ENCODE peak calls at places on chromosomes 12 and 14, in five cellular contexts. M, F, Z, P and C are unnamed samples.

GRCh38 chr12:123064356-123064755 is 83.9 kb downstream of the ARL6IP4 start:
- DNase-seq in M (no peak), F (peak), Z (no peak), P (no peak), C (no peak)

GRCh38 chr12:123223241-123223668 is 9.7 kb downstream of the MPHOSPH9 start:
- DNase-seq in M (peak), F (no peak), Z (no peak), P (peak), C (no peak)

GRCh38 chr12:9951026-9951652 is 19.0 kb upstream of the CLEC2A start:
- DNase-seq in M (no peak), F (no peak), Z (no peak), P (no peak), C (no peak)

GRCh38 chr12:58539295-58539694 is 381.0 kb downstream of the LRIG3 start:
- DNase-seq in M (no peak), F (no peak), Z (no peak), P (no peak), C (no peak)

GRCh38 chr12:117842220-117842619 is 126.6 kb downstream of the KSR2 start:
- DNase-seq in M (no peak), F (no peak), Z (no peak), P (no peak), C (no peak)

GRCh38 chr12:106841471-106842302 is 67.2 kb downstream of the RIC8B start:
- DNase-seq in M (no peak), F (peak), Z (peak), P (peak), C (peak)

GRCh38 chr12:116874324-116874995 is 6.8 kb downstream of the HRK start:
- DNase-seq in M (no peak), F (no peak), Z (no peak), P (no peak), C (no peak)

GRCh38 chr12:38269897-38270296 is 46.7 kb upstream of the ALG10B start:
- DNase-seq in M (no peak), F (no peak), Z (peak), P (no peak), C (no peak)

GRCh38 chr12:70354777-70355176 is 11.3 kb upstream of the KCNMB4 start:
- DNase-seq in M (no peak), F (no peak), Z (no peak), P (no peak), C (no peak)

GRCh38 chr14:101704140-101704539 is 57.4 kb upstream of the PPP2R5C start:
- DNase-seq in M (no peak), F (no peak), Z (no peak), P (no peak), C (no peak)

GRCh38 chr14:101707285-101707842 is 54.1 kb upstream of the PPP2R5C start:
- DNase-seq in M (peak), F (peak), Z (peak), P (no peak), C (peak)

GRCh38 chr14:101707863-101708620 is 53.5 kb upstream of the PPP2R5C start:
- DNase-seq in M (no peak), F (no peak), Z (no peak), P (no peak), C (no peak)

GRCh38 chr14:101706509-101707284 is 54.8 kb upstream of the PPP2R5C start:
- DNase-seq in M (peak), F (no peak), Z (no peak), P (no peak), C (no peak)

GRCh38 chr14:101705733-101706508 is 55.6 kb upstream of the PPP2R5C start:
- DNase-seq in M (peak), F (peak), Z (peak), P (peak), C (no peak)
- H3K4me3 ChIP-seq in M (no peak), F (no peak), Z (no peak), P (peak), C (no peak)

GRCh38 chr14:80787876-80788275 is 153.7 kb downstream of the CEP128 start:
- DNase-seq in M (no peak), F (no peak), Z (peak), P (no peak), C (no peak)

GRCh38 chr14:80781968-80782367 is 159.6 kb downstream of the CEP128 start:
- DNase-seq in M (no peak), F (no peak), Z (peak), P (no peak), C (no peak)

GRCh38 chr14:80784824-80785223 is 156.7 kb downstream of the CEP128 start:
- DNase-seq in M (no peak), F (no peak), Z (no peak), P (no peak), C (no peak)
- TF ChIP-seq CTCF in M (no peak), F (no peak), Z (no peak), P (no peak), C (no peak)

GRCh38 chr12:2692156-2692555 is 102.6 kb upstream of the FKBP4 start:
- DNase-seq in M (no peak), F (no peak), Z (no peak), P (no peak), C (no peak)
- H3K4me3 ChIP-seq in M (peak), F (no peak), Z (no peak), P (peak), C (peak)

GRCh38 chr12:112930350-112930749 is 7.9 kb upstream of the OAS3 start:
- DNase-seq in M (no peak), F (no peak), Z (no peak), P (no peak), C (no peak)
- TF ChIP-seq CTCF in M (no peak), F (no peak), Z (no peak), P (no peak), C (no peak)

GRCh38 chr12:47366203-47366978 is 286.6 kb upstream of the AMIGO2 start:
- DNase-seq in M (no peak), F (no peak), Z (no peak), P (no peak), C (no peak)
- H3K4me3 ChIP-seq in M (no peak), F (no peak), Z (no peak), P (no peak), C (no peak)

GRCh38 chr14:90571149-90571548 is 174.3 kb downstream of the CALM1 start:
- DNase-seq in M (no peak), F (no peak), Z (no peak), P (no peak), C (no peak)
- TF ChIP-seq CTCF in M (no peak), F (no peak), Z (peak), P (no peak), C (no peak)

DNA sequence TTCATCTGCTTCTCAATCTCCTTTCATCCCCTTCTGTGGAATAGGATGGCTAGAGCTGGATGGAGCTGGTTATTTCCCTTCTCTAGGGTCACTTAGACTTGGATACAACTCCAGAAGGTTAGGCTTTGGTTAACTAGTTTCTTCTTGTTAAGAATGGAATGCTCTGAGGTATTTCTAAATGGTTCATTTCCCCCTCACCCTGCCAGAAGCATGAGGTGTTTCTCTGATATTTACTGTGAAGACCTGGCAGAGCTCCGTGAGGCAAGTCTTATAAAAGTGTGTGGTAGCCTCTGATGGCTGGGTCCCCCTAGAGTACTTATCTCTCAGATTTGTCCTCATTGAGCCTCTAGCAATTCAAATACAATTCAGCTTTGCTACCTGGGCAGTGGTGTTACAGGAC is 207.9 kb downstream of the SLC16A7 start:
- DNase-seq in M (no peak), F (no peak), Z (peak), P (no peak), C (no peak)
- H3K4me3 ChIP-seq in M (no peak), F (no peak), Z (no peak), P (no peak), C (no peak)

GRCh38 chr12:50589650-50590435 is 85.1 kb downstream of the DIP2B start:
- DNase-seq in M (no peak), F (no peak), Z (peak), P (no peak), C (no peak)
- TF ChIP-seq CTCF in M (no peak), F (no peak), Z (no peak), P (no peak), C (no peak)